ENCODE peak calls at places on chromosomes 12 and 14, in ten cellular contexts. One of them, this sample, is unnamed.

GRCh38 chr12:5022465-5023061 is 21.1 kb upstream of the KCNA5 start:
- DNase-seq in lower lobe of right lung: no peak
- DNase-seq in HL-60: no peak
- DNase-seq in left ventricle myocardium inferior: no peak
- DNase-seq in astrocyte of the spinal cord: peak
- DNase-seq in GM12878: no peak
- DNase-seq in HepG2: peak
- DNase-seq in adrenal gland: peak
- DNase-seq in fibroblast of lung: peak
- DNase-seq in K562: peak
- DNase-seq in this sample: no peak

GRCh38 chr12:2543801-2544200 is 251.0 kb upstream of the FKBP4 start:
- DNase-seq in astrocyte of the spinal cord: no peak
- DNase-seq in K562: no peak
- DNase-seq in left ventricle myocardium inferior: no peak
- DNase-seq in adrenal gland: no peak
- DNase-seq in GM12878: peak
- DNase-seq in fibroblast of lung: no peak
- DNase-seq in HL-60: no peak
- DNase-seq in HepG2: no peak
- DNase-seq in lower lobe of right lung: no peak
- DNase-seq in this sample: no peak

GRCh38 chr14:85617799-85618198 is 87.9 kb downstream of the FLRT2 start:
- DNase-seq in lower lobe of right lung: no peak
- DNase-seq in astrocyte of the spinal cord: no peak
- DNase-seq in HL-60: no peak
- DNase-seq in fibroblast of lung: no peak
- DNase-seq in K562: no peak
- DNase-seq in GM12878: no peak
- DNase-seq in left ventricle myocardium inferior: no peak
- DNase-seq in HepG2: no peak
- DNase-seq in adrenal gland: no peak
- DNase-seq in this sample: no peak

GRCh38 chr12:84492381-84492883 is 420.2 kb downstream of the SLC6A15 start:
- DNase-seq in fibroblast of lung: no peak
- DNase-seq in GM12878: no peak
- DNase-seq in astrocyte of the spinal cord: no peak
- DNase-seq in K562: no peak
- DNase-seq in left ventricle myocardium inferior: no peak
- DNase-seq in HepG2: no peak
- DNase-seq in lower lobe of right lung: no peak
- DNase-seq in HL-60: no peak
- DNase-seq in adrenal gland: no peak
- DNase-seq in this sample: no peak

GRCh38 chr14:101962503-101962874 is 1.9 kb upstream of the DYNC1H1 start:
- DNase-seq in HL-60: no peak
- DNase-seq in HepG2: peak
- DNase-seq in lower lobe of right lung: peak
- DNase-seq in fibroblast of lung: peak
- DNase-seq in K562: peak
- DNase-seq in left ventricle myocardium inferior: peak
- DNase-seq in GM12878: no peak
- DNase-seq in adrenal gland: peak
- DNase-seq in astrocyte of the spinal cord: peak
- DNase-seq in this sample: peak

GRCh38 chr12:122961551-122962329 is 4.5 kb downstream of the ABCB9 start:
- DNase-seq in lower lobe of right lung: no peak
- DNase-seq in adrenal gland: no peak
- DNase-seq in fibroblast of lung: no peak
- DNase-seq in K562: no peak
- DNase-seq in HL-60: no peak
- DNase-seq in GM12878: no peak
- DNase-seq in left ventricle myocardium inferior: no peak
- DNase-seq in HepG2: no peak
- DNase-seq in astrocyte of the spinal cord: no peak
- DNase-seq in this sample: no peak

GRCh38 chr12:49824416-49824815 is 3.8 kb downstream of the NCKAP5L start:
- DNase-seq in astrocyte of the spinal cord: no peak
- DNase-seq in HL-60: no peak
- DNase-seq in K562: no peak
- DNase-seq in HepG2: no peak
- DNase-seq in GM12878: no peak
- DNase-seq in adrenal gland: no peak
- DNase-seq in left ventricle myocardium inferior: no peak
- DNase-seq in lower lobe of right lung: no peak
- DNase-seq in fibroblast of lung: no peak
- DNase-seq in this sample: no peak

GRCh38 chr12:45232771-45233372 is 17.0 kb downstream of the ANO6 start:
- DNase-seq in K562: peak
- DNase-seq in adrenal gland: peak
- DNase-seq in lower lobe of right lung: no peak
- DNase-seq in left ventricle myocardium inferior: no peak
- DNase-seq in fibroblast of lung: peak
- DNase-seq in HL-60: no peak
- DNase-seq in HepG2: peak
- DNase-seq in astrocyte of the spinal cord: peak
- DNase-seq in GM12878: peak
- DNase-seq in this sample: no peak

GRCh38 chr14:35285991-35286564 is 6.1 kb upstream of the PSMA6 start:
- DNase-seq in lower lobe of right lung: no peak
- DNase-seq in K562: no peak
- DNase-seq in left ventricle myocardium inferior: no peak
- DNase-seq in adrenal gland: no peak
- DNase-seq in astrocyte of the spinal cord: no peak
- DNase-seq in HL-60: peak
- DNase-seq in fibroblast of lung: no peak
- DNase-seq in GM12878: no peak
- DNase-seq in HepG2: no peak
- DNase-seq in this sample: no peak

GRCh38 chr12:124992874-124993567 is 424 bp upstream of the BRI3BP start:
- DNase-seq in lower lobe of right lung: peak
- DNase-seq in HepG2: peak
- DNase-seq in astrocyte of the spinal cord: peak
- DNase-seq in adrenal gland: peak
- DNase-seq in left ventricle myocardium inferior: no peak
- DNase-seq in GM12878: peak
- DNase-seq in fibroblast of lung: peak
- DNase-seq in HL-60: peak
- DNase-seq in K562: peak
- DNase-seq in this sample: no peak

GRCh38 chr12:70698345-70698744 is 61.1 kb upstream of the PTPRB start:
- DNase-seq in fibroblast of lung: no peak
- DNase-seq in K562: no peak
- DNase-seq in HL-60: no peak
- DNase-seq in lower lobe of right lung: no peak
- DNase-seq in left ventricle myocardium inferior: no peak
- DNase-seq in adrenal gland: no peak
- DNase-seq in astrocyte of the spinal cord: no peak
- DNase-seq in GM12878: no peak
- DNase-seq in HepG2: no peak
- DNase-seq in this sample: no peak

GRCh38 chr12:70686907-70687306 is 49.7 kb upstream of the PTPRB start:
- DNase-seq in lower lobe of right lung: no peak
- DNase-seq in K562: no peak
- DNase-seq in fibroblast of lung: no peak
- DNase-seq in adrenal gland: no peak
- DNase-seq in left ventricle myocardium inferior: no peak
- DNase-seq in astrocyte of the spinal cord: no peak
- DNase-seq in HL-60: no peak
- DNase-seq in HepG2: no peak
- DNase-seq in GM12878: no peak
- DNase-seq in this sample: no peak

GRCh38 chr12:70695361-70696023 is 58.3 kb upstream of the PTPRB start:
- DNase-seq in astrocyte of the spinal cord: no peak
- DNase-seq in K562: no peak
- DNase-seq in left ventricle myocardium inferior: no peak
- DNase-seq in fibroblast of lung: no peak
- DNase-seq in lower lobe of right lung: no peak
- DNase-seq in HepG2: no peak
- DNase-seq in HL-60: no peak
- DNase-seq in GM12878: no peak
- DNase-seq in adrenal gland: no peak
- DNase-seq in this sample: no peak

GRCh38 chr12:70691018-70691672 is 53.9 kb upstream of the PTPRB start:
- DNase-seq in HepG2: no peak
- DNase-seq in GM12878: no peak
- DNase-seq in lower lobe of right lung: no peak
- DNase-seq in HL-60: no peak
- DNase-seq in astrocyte of the spinal cord: peak
- DNase-seq in K562: no peak
- DNase-seq in adrenal gland: no peak
- DNase-seq in left ventricle myocardium inferior: no peak
- DNase-seq in fibroblast of lung: no peak
- DNase-seq in this sample: no peak

GRCh38 chr12:70692681-70693288 is 55.6 kb upstream of the PTPRB start:
- DNase-seq in left ventricle myocardium inferior: no peak
- DNase-seq in GM12878: no peak
- DNase-seq in HepG2: no peak
- DNase-seq in fibroblast of lung: peak
- DNase-seq in K562: peak
- DNase-seq in lower lobe of right lung: no peak
- DNase-seq in HL-60: no peak
- DNase-seq in adrenal gland: no peak
- DNase-seq in astrocyte of the spinal cord: peak
- DNase-seq in this sample: no peak
- TF ChIP-seq CTCF in left ventricle myocardium inferior: peak
- TF ChIP-seq CTCF in GM12878: peak
- TF ChIP-seq CTCF in HepG2: no peak
- TF ChIP-seq CTCF in fibroblast of lung: peak
- TF ChIP-seq CTCF in K562: peak
- TF ChIP-seq CTCF in lower lobe of right lung: peak
- TF ChIP-seq CTCF in HL-60: peak
- TF ChIP-seq CTCF in adrenal gland: peak
- TF ChIP-seq CTCF in astrocyte of the spinal cord: peak
- TF ChIP-seq CTCF in this sample: peak

GRCh38 chr14:52061890-52062289 is 7.0 kb downstream of the NID2 start:
- DNase-seq in left ventricle myocardium inferior: no peak
- DNase-seq in fibroblast of lung: no peak
- DNase-seq in HL-60: no peak
- DNase-seq in HepG2: no peak
- DNase-seq in adrenal gland: no peak
- DNase-seq in GM12878: no peak
- DNase-seq in lower lobe of right lung: no peak
- DNase-seq in K562: no peak
- DNase-seq in astrocyte of the spinal cord: no peak
- DNase-seq in this sample: no peak
- TF ChIP-seq CTCF in left ventricle myocardium inferior: no peak
- TF ChIP-seq CTCF in fibroblast of lung: no peak
- TF ChIP-seq CTCF in HL-60: no peak
- TF ChIP-seq CTCF in HepG2: no peak
- TF ChIP-seq CTCF in adrenal gland: no peak
- TF ChIP-seq CTCF in GM12878: no peak
- TF ChIP-seq CTCF in lower lobe of right lung: no peak
- TF ChIP-seq CTCF in K562: no peak
- TF ChIP-seq CTCF in astrocyte of the spinal cord: no peak
- TF ChIP-seq CTCF in this sample: no peak

GRCh38 chr12:105233045-105233905 is 2.7 kb downstream of the APPL2 start:
- DNase-seq in HepG2: no peak
- DNase-seq in astrocyte of the spinal cord: no peak
- DNase-seq in adrenal gland: no peak
- DNase-seq in K562: no peak
- DNase-seq in lower lobe of right lung: no peak
- DNase-seq in left ventricle myocardium inferior: no peak
- DNase-seq in fibroblast of lung: no peak
- DNase-seq in HL-60: no peak
- DNase-seq in GM12878: no peak
- DNase-seq in this sample: no peak
- TF ChIP-seq CTCF in HepG2: no peak
- TF ChIP-seq CTCF in astrocyte of the spinal cord: no peak
- TF ChIP-seq CTCF in adrenal gland: no peak
- TF ChIP-seq CTCF in K562: no peak
- TF ChIP-seq CTCF in lower lobe of right lung: no peak
- TF ChIP-seq CTCF in left ventricle myocardium inferior: no peak
- TF ChIP-seq CTCF in fibroblast of lung: no peak
- TF ChIP-seq CTCF in HL-60: no peak
- TF ChIP-seq CTCF in GM12878: no peak
- TF ChIP-seq CTCF in this sample: no peak

GRCh38 chr12:74408601-74409166 is 129.0 kb upstream of the ATXN7L3B start:
- DNase-seq in HepG2: no peak
- DNase-seq in fibroblast of lung: no peak
- DNase-seq in GM12878: no peak
- DNase-seq in left ventricle myocardium inferior: no peak
- DNase-seq in astrocyte of the spinal cord: no peak
- DNase-seq in lower lobe of right lung: no peak
- DNase-seq in K562: no peak
- DNase-seq in HL-60: no peak
- DNase-seq in adrenal gland: no peak
- DNase-seq in this sample: no peak

GRCh38 chr12:74418573-74418972 is 119.1 kb upstream of the ATXN7L3B start:
- DNase-seq in K562: no peak
- DNase-seq in lower lobe of right lung: no peak
- DNase-seq in left ventricle myocardium inferior: no peak
- DNase-seq in HepG2: no peak
- DNase-seq in astrocyte of the spinal cord: no peak
- DNase-seq in fibroblast of lung: no peak
- DNase-seq in HL-60: no peak
- DNase-seq in GM12878: no peak
- DNase-seq in adrenal gland: no peak
- DNase-seq in this sample: no peak

GRCh38 chr12:74415633-74416032 is 122.0 kb upstream of the ATXN7L3B start:
- DNase-seq in adrenal gland: no peak
- DNase-seq in fibroblast of lung: peak
- DNase-seq in lower lobe of right lung: no peak
- DNase-seq in K562: no peak
- DNase-seq in HL-60: peak
- DNase-seq in GM12878: no peak
- DNase-seq in left ventricle myocardium inferior: no peak
- DNase-seq in HepG2: peak
- DNase-seq in astrocyte of the spinal cord: peak
- DNase-seq in this sample: no peak

GRCh38 chr12:74412607-74413230 is 124.9 kb upstream of the ATXN7L3B start:
- DNase-seq in K562: peak
- DNase-seq in fibroblast of lung: peak
- DNase-seq in lower lobe of right lung: no peak
- DNase-seq in HepG2: peak
- DNase-seq in astrocyte of the spinal cord: peak
- DNase-seq in adrenal gland: no peak
- DNase-seq in HL-60: no peak
- DNase-seq in left ventricle myocardium inferior: no peak
- DNase-seq in GM12878: no peak
- DNase-seq in this sample: no peak
- TF ChIP-seq CTCF in K562: peak
- TF ChIP-seq CTCF in fibroblast of lung: peak
- TF ChIP-seq CTCF in lower lobe of right lung: peak
- TF ChIP-seq CTCF in HepG2: no peak
- TF ChIP-seq CTCF in astrocyte of the spinal cord: peak
- TF ChIP-seq CTCF in adrenal gland: peak
- TF ChIP-seq CTCF in HL-60: no peak
- TF ChIP-seq CTCF in left ventricle myocardium inferior: peak
- TF ChIP-seq CTCF in GM12878: peak
- TF ChIP-seq CTCF in this sample: peak

This sample was measured in osteocyte.